ENCODE peak calls at places on chromosomes 16 and 17, in four cellular contexts. X, G, F and K are unnamed samples.

GRCh38 chr17:75344664-75345063 is 55.4 kb upstream of the SLC25A19 start:
- DNase-seq in X (no peak), G (peak), F (no peak), K (peak)

GRCh38 chr17:2693561-2694380 is 17.8 kb downstream of the CLUH start:
- DNase-seq in X (no peak), G (no peak), F (no peak), K (peak)

GRCh38 chr16:11735801-11736200 is 6.9 kb downstream of the TXNDC11 start:
- DNase-seq in X (no peak), G (no peak), F (no peak), K (no peak)

GRCh38 chr17:19386974-19387920 is at the start of gene MFAP4:
- DNase-seq in X (no peak), G (peak), F (no peak), K (no peak)

GRCh38 chr17:75684924-75685323 is 17.8 kb downstream of the SAP30BP start:
- DNase-seq in X (no peak), G (no peak), F (no peak), K (no peak)

GRCh38 chr16:11393366-11393765 is 48.1 kb downstream of the RMI2 start:
- DNase-seq in X (no peak), G (no peak), F (no peak), K (no peak)

GRCh38 chr16:75550211-75550662 is 5.8 kb downstream of the TMEM231 start:
- DNase-seq in X (peak), G (peak), F (peak), K (no peak)

GRCh38 chr16:3904875-3905274 is 24.4 kb upstream of the CREBBP start:
- DNase-seq in X (no peak), G (no peak), F (no peak), K (no peak)

GRCh38 chr17:78341559-78342437 is 18.1 kb downstream of the SOCS3 start:
- DNase-seq in X (no peak), G (peak), F (no peak), K (peak)

DNA sequence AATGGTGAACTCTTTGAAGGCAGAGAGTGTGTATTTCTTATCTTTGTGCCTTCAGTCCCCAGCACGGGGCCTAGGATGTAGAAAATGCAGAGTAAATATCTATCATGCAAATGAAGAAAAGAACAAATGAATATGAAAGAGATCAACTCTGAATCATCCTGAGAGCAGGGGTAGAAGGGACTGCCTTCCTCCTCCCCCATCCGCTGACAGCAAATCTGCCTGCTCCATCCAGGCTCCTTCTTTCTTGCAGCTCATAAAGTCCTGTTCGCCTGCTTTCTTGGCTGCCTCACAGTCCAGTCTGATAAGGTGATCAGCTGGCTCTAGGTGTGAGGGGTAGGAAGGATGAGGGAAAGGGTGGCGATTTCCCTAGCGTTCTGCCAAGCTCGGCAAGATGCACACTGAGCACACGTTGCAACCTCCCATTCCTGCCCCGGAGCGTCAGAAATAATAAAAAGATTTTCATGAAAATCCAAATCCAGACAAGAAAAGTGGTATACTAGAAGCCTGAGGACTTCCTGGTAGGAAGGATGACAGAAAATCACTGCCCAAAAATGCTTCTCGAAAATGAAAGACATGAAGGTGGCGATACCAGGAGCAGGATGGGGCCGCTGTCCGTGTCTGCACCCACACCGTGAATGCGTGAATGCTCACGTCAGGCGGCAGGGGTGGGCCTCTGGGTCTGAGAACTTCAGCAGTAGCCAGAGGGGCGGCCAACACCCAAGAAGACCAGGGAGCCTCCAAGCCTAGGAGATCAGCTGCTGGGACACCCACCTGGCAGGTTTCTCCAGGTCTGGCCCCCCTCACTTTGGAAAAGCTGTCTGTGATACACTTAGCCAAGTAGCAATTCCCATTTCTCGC is 67.1 kb downstream of the VPS53 start:
- DNase-seq in X (no peak), G (no peak), F (no peak), K (no peak)
- TF ChIP-seq CHD1 in X (no peak), G (no peak), F (no peak), K (no peak)

GRCh38 chr17:81700353-81701287 is 2.5 kb upstream of the MRPL12 start:
- DNase-seq in X (no peak), G (no peak), F (no peak), K (no peak)
- TF ChIP-seq CHD1 in X (no peak), G (no peak), F (no peak), K (no peak)

DNA sequence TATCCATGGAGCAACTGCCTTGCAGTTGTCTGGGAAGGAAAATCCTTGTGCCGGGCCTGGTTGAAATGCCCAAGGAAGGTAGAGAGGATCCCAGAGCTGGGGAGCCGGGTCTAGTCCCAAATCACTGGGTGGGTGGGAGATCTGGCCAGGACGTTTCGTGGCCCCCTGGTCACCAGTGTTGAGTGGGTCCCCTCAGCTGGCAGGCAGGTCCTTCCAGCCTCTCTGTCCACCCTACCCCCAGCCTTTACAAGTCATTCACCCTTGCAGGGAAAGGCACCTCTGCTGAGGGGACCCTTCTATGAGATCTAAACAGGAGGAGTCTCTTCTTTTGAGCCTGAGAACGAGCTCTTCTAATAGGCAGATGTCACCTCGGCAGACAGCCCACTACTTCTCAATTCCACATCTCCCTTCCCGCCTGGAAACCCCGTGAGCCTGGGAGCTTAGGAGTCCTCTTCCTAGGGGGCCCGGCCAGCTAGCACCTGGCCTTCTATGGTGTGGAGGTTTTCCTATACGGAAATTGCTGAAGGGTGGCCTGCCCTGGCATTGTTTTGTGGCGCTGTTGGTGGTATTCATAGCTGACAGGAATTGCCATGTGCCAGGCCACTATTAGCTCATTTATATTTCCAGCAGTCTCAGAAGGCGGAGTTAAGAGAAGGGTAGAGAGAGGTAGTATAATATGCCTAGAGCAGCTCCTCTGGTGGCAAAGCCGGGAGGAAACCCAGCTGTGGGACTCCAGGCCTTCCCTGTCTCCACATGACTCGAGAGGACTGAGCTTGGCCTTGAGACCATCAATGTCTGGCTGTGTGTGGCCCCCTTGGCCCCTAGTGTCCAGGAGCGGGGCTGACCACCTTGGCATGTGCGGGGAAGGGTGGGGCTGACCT is 13.3 kb downstream of the MPRIP start:
- DNase-seq in X (no peak), G (no peak), F (no peak), K (no peak)
- TF ChIP-seq CHD1 in X (no peak), G (no peak), F (no peak), K (no peak)

GRCh38 chr17:79852748-79853147 is 13.5 kb upstream of the CBX4 start:
- DNase-seq in X (no peak), G (peak), F (no peak), K (no peak)
- TF ChIP-seq CHD1 in X (no peak), G (no peak), F (no peak), K (no peak)

DNA sequence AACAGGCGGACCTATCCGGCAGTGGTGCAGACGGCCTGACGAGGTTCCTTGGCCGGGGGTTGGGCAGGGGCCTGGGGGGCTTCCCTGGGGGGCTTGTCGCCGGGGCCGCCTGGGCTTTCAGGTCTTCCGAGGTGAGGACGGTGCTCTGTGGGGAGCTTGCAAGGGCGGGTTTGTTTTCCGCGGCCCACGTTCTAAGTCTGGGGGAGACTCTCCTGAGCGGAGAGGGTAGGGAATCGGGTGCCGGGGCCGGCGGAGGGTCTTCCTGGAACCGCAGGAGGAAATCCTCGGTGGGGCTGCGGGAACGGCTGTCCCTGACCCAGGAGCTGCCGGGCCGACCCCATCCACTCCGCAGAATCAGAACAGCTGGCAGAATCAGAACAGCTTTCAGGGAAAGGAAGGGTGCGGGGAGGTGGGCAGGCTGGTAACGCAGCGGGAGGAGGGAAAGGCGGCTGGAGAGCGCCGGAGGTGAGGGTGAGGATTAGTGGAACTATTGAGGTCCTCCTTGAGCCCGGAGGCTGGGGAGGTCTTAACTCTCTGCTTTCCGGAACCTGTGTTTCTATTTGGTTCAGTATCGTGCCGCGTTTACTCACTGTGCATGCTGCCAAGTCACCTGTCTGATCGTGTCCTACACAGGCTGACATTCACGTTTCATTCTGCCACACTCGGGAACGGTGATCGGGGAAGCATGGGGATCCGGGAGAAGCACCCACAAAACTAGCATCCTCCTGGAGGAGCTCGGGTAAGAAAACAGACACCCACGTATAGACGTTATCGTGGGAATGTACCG is 28.9 kb downstream of the CPSF4L start:
- DNase-seq in X (no peak), G (peak), F (no peak), K (no peak)
- TF ChIP-seq CHD1 in X (no peak), G (no peak), F (no peak), K (no peak)